ENCODE peak calls at places on chromosomes 4 and X, in ten cellular contexts. One of them, this sample, is unnamed.
A peak's percentile ranks its signal among the peaks of the same experiment; 100 is the strongest.

GRCh38 chr4:22410645-22411247 is 105.1 kb downstream of the ADGRA3 start:
- DNase-seq in fibroblast of lung: peak; percentile 50
- DNase-seq in HepG2: peak; percentile 14
- DNase-seq in IMR-90: peak; percentile 33
- DNase-seq in H9: no peak
- DNase-seq in SK-N-SH: no peak
- DNase-seq in MM.1S: peak; percentile 19
- DNase-seq in GM23248: peak; percentile 55
- DNase-seq in endothelial cell of umbilical vein: peak; percentile 36
- DNase-seq in DND-41: no peak
- DNase-seq in this sample: peak; percentile 16

GRCh38 chr4:19130836-19131235 is 1109.3 kb upstream of the LCORL start:
- DNase-seq in fibroblast of lung: peak; percentile 6
- DNase-seq in HepG2: no peak
- DNase-seq in IMR-90: peak; percentile 80
- DNase-seq in H9: no peak
- DNase-seq in SK-N-SH: no peak
- DNase-seq in MM.1S: no peak
- DNase-seq in GM23248: peak; percentile 68
- DNase-seq in endothelial cell of umbilical vein: no peak
- DNase-seq in DND-41: no peak
- DNase-seq in this sample: no peak

GRCh38 chr4:118969359-118969758 is 80.7 kb downstream of the SYNPO2 start:
- DNase-seq in fibroblast of lung: peak; percentile 88
- DNase-seq in HepG2: peak; percentile 11
- DNase-seq in IMR-90: peak; percentile 82
- DNase-seq in H9: no peak
- DNase-seq in SK-N-SH: peak; percentile 61
- DNase-seq in MM.1S: no peak
- DNase-seq in GM23248: peak; percentile 86
- DNase-seq in endothelial cell of umbilical vein: peak; percentile 72
- DNase-seq in DND-41: no peak
- DNase-seq in this sample: peak; percentile 4

GRCh38 chrX:1443496-1444075 is 9.1 kb downstream of the ASMTL start:
- DNase-seq in fibroblast of lung: no peak
- DNase-seq in HepG2: no peak
- DNase-seq in IMR-90: no peak
- DNase-seq in H9: peak; percentile 7
- DNase-seq in SK-N-SH: no peak
- DNase-seq in MM.1S: no peak
- DNase-seq in GM23248: no peak
- DNase-seq in endothelial cell of umbilical vein: no peak
- DNase-seq in DND-41: peak; percentile 2
- DNase-seq in this sample: no peak

GRCh38 chr4:83961575-83961974 is 425.7 kb downstream of the GPAT3 start:
- DNase-seq in fibroblast of lung: no peak
- DNase-seq in HepG2: no peak
- DNase-seq in IMR-90: peak; percentile 23
- DNase-seq in H9: no peak
- DNase-seq in SK-N-SH: no peak
- DNase-seq in MM.1S: peak; percentile 15
- DNase-seq in GM23248: peak; percentile 44
- DNase-seq in endothelial cell of umbilical vein: no peak
- DNase-seq in DND-41: no peak
- DNase-seq in this sample: no peak

GRCh38 chr4:146260521-146260920 is 46.2 kb downstream of the REELD1 start:
- DNase-seq in fibroblast of lung: no peak
- DNase-seq in HepG2: no peak
- DNase-seq in IMR-90: no peak
- DNase-seq in H9: no peak
- DNase-seq in SK-N-SH: no peak
- DNase-seq in MM.1S: no peak
- DNase-seq in GM23248: no peak
- DNase-seq in endothelial cell of umbilical vein: no peak
- DNase-seq in DND-41: no peak
- DNase-seq in this sample: no peak

GRCh38 chrX:112058255-112058654 is 24.3 kb downstream of the TRPC5 start:
- DNase-seq in fibroblast of lung: no peak
- DNase-seq in HepG2: no peak
- DNase-seq in IMR-90: peak; percentile 81
- DNase-seq in H9: no peak
- DNase-seq in SK-N-SH: no peak
- DNase-seq in MM.1S: no peak
- DNase-seq in GM23248: peak; percentile 47
- DNase-seq in endothelial cell of umbilical vein: no peak
- DNase-seq in DND-41: no peak
- DNase-seq in this sample: no peak

GRCh38 chrX:18309401-18309800 is 45.1 kb downstream of the SCML2 start:
- DNase-seq in fibroblast of lung: no peak
- DNase-seq in HepG2: no peak
- DNase-seq in IMR-90: no peak
- DNase-seq in H9: no peak
- DNase-seq in SK-N-SH: no peak
- DNase-seq in MM.1S: no peak
- DNase-seq in GM23248: no peak
- DNase-seq in endothelial cell of umbilical vein: no peak
- DNase-seq in DND-41: no peak
- DNase-seq in this sample: no peak

GRCh38 chr4:183240581-183241321 is 79.3 kb downstream of the CLDN22 start:
- DNase-seq in fibroblast of lung: no peak
- DNase-seq in HepG2: no peak
- DNase-seq in IMR-90: no peak
- DNase-seq in H9: peak; percentile 41
- DNase-seq in SK-N-SH: no peak
- DNase-seq in MM.1S: no peak
- DNase-seq in GM23248: no peak
- DNase-seq in endothelial cell of umbilical vein: no peak
- DNase-seq in DND-41: no peak
- DNase-seq in this sample: no peak

GRCh38 chr4:84495448-84496221 is 3.5 kb downstream of the NKX6-1 start:
- DNase-seq in fibroblast of lung: no peak
- DNase-seq in HepG2: no peak
- DNase-seq in IMR-90: no peak
- DNase-seq in H9: peak; percentile 50
- DNase-seq in SK-N-SH: no peak
- DNase-seq in MM.1S: no peak
- DNase-seq in GM23248: no peak
- DNase-seq in endothelial cell of umbilical vein: no peak
- DNase-seq in DND-41: no peak
- DNase-seq in this sample: no peak

GRCh38 chr4:48169636-48170035 is 35.6 kb upstream of the TXK start:
- DNase-seq in fibroblast of lung: no peak
- DNase-seq in HepG2: no peak
- DNase-seq in IMR-90: no peak
- DNase-seq in H9: no peak
- DNase-seq in SK-N-SH: no peak
- DNase-seq in MM.1S: no peak
- DNase-seq in GM23248: no peak
- DNase-seq in endothelial cell of umbilical vein: no peak
- DNase-seq in DND-41: no peak
- DNase-seq in this sample: no peak
- H4K20me1 ChIP-seq in fibroblast of lung: no peaks in the 10 kb centered on the region
- H4K20me1 ChIP-seq in HepG2: no peaks in the 10 kb centered on the region
- H4K20me1 ChIP-seq in IMR-90: no peaks in the 10 kb centered on the region
- H4K20me1 ChIP-seq in H9: no peaks in the 10 kb centered on the region
- H4K20me1 ChIP-seq in SK-N-SH: no peaks in the 10 kb centered on the region
- H4K20me1 ChIP-seq in MM.1S: peaks cover 6% of the 10 kb centered on the region
- H4K20me1 ChIP-seq in GM23248: no peaks in the 10 kb centered on the region
- H4K20me1 ChIP-seq in endothelial cell of umbilical vein: no peaks in the 10 kb centered on the region
- H4K20me1 ChIP-seq in DND-41: no peaks in the 10 kb centered on the region
- H4K20me1 ChIP-seq in this sample: no peaks in the 10 kb centered on the region

GRCh38 chr4:173185832-173186545 is 17.4 kb downstream of the GALNT7 start:
- DNase-seq in fibroblast of lung: peak; percentile 62
- DNase-seq in HepG2: no peak
- DNase-seq in IMR-90: no peak
- DNase-seq in H9: no peak
- DNase-seq in SK-N-SH: no peak
- DNase-seq in MM.1S: no peak
- DNase-seq in GM23248: no peak
- DNase-seq in endothelial cell of umbilical vein: peak; percentile 86
- DNase-seq in DND-41: no peak
- DNase-seq in this sample: no peak

GRCh38 chr4:173191623-173192041 is 23.0 kb downstream of the GALNT7 start:
- DNase-seq in fibroblast of lung: peak; percentile 32
- DNase-seq in HepG2: no peak
- DNase-seq in IMR-90: peak; percentile 52
- DNase-seq in H9: no peak
- DNase-seq in SK-N-SH: no peak
- DNase-seq in MM.1S: no peak
- DNase-seq in GM23248: peak; percentile 42
- DNase-seq in endothelial cell of umbilical vein: peak; percentile 81
- DNase-seq in DND-41: no peak
- DNase-seq in this sample: no peak

GRCh38 chr4:173189117-173189693 is 20.6 kb downstream of the GALNT7 start:
- DNase-seq in fibroblast of lung: peak; percentile 55
- DNase-seq in HepG2: no peak
- DNase-seq in IMR-90: peak; percentile 85
- DNase-seq in H9: no peak
- DNase-seq in SK-N-SH: no peak
- DNase-seq in MM.1S: no peak
- DNase-seq in GM23248: peak; percentile 41
- DNase-seq in endothelial cell of umbilical vein: no peak
- DNase-seq in DND-41: no peak
- DNase-seq in this sample: no peak

GRCh38 chr4:173192375-173193162 is 24.0 kb downstream of the GALNT7 start:
- DNase-seq in fibroblast of lung: no peak
- DNase-seq in HepG2: no peak
- DNase-seq in IMR-90: no peak
- DNase-seq in H9: no peak
- DNase-seq in SK-N-SH: no peak
- DNase-seq in MM.1S: no peak
- DNase-seq in GM23248: no peak
- DNase-seq in endothelial cell of umbilical vein: peak; percentile 38
- DNase-seq in DND-41: peak; percentile 30
- DNase-seq in this sample: no peak

DNA sequence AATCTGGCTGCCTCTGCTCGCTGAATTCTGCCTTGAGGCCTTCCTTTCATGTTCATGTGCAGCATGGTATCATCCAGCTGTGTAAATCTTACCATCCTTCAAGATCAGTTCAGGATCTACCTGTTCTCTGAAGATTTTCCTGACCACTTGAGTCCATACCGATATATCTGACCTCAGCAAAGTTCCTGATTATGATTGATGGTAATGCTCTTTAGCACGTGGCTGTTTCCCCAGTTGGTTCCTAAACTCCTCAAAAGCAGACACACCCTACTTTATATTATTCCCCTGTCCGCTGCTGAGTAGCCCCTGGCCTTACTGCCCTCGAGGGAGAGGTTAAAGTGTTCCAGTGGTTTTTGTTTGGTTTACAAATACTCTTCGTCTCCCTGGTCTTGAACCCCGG is 20.0 kb downstream of the GALNT7 start:
- DNase-seq in fibroblast of lung: no peak
- DNase-seq in HepG2: no peak
- DNase-seq in IMR-90: no peak
- DNase-seq in H9: no peak
- DNase-seq in SK-N-SH: no peak
- DNase-seq in MM.1S: no peak
- DNase-seq in GM23248: no peak
- DNase-seq in endothelial cell of umbilical vein: no peak
- DNase-seq in DND-41: no peak
- DNase-seq in this sample: no peak
- H4K20me1 ChIP-seq in fibroblast of lung: no peaks in the 10 kb centered on the region
- H4K20me1 ChIP-seq in HepG2: no peaks in the 10 kb centered on the region
- H4K20me1 ChIP-seq in IMR-90: no peaks in the 10 kb centered on the region
- H4K20me1 ChIP-seq in H9: no peaks in the 10 kb centered on the region
- H4K20me1 ChIP-seq in SK-N-SH: no peaks in the 10 kb centered on the region
- H4K20me1 ChIP-seq in MM.1S: no peaks in the 10 kb centered on the region
- H4K20me1 ChIP-seq in GM23248: no peaks in the 10 kb centered on the region
- H4K20me1 ChIP-seq in endothelial cell of umbilical vein: no peaks in the 10 kb centered on the region
- H4K20me1 ChIP-seq in DND-41: peaks cover 70% of the 10 kb centered on the region
- H4K20me1 ChIP-seq in this sample: peaks cover 41% of the 10 kb centered on the region

GRCh38 chr4:4293279-4293678 is 3.2 kb downstream of the ZBTB49 start:
- DNase-seq in fibroblast of lung: no peak
- DNase-seq in HepG2: no peak
- DNase-seq in IMR-90: no peak
- DNase-seq in H9: no peak
- DNase-seq in SK-N-SH: no peak
- DNase-seq in MM.1S: no peak
- DNase-seq in GM23248: no peak
- DNase-seq in endothelial cell of umbilical vein: no peak
- DNase-seq in DND-41: no peak
- DNase-seq in this sample: no peak

GRCh38 chr4:4289055-4289454 is 899 bp downstream of the LYAR start:
- DNase-seq in fibroblast of lung: no peak
- DNase-seq in HepG2: no peak
- DNase-seq in IMR-90: no peak
- DNase-seq in H9: no peak
- DNase-seq in SK-N-SH: no peak
- DNase-seq in MM.1S: no peak
- DNase-seq in GM23248: peak; percentile 37
- DNase-seq in endothelial cell of umbilical vein: no peak
- DNase-seq in DND-41: no peak
- DNase-seq in this sample: peak; percentile 8

GRCh38 chr4:4288098-4288497 is 1.9 kb downstream of the LYAR start:
- DNase-seq in fibroblast of lung: no peak
- DNase-seq in HepG2: no peak
- DNase-seq in IMR-90: no peak
- DNase-seq in H9: no peak
- DNase-seq in SK-N-SH: no peak
- DNase-seq in MM.1S: no peak
- DNase-seq in GM23248: no peak
- DNase-seq in endothelial cell of umbilical vein: no peak
- DNase-seq in DND-41: no peak
- DNase-seq in this sample: no peak

GRCh38 chr4:4289930-4290850 is at the start of the genes LYAR and ZBTB49:
- DNase-seq in fibroblast of lung: peak; percentile 84
- DNase-seq in HepG2: peak; percentile 86
- DNase-seq in IMR-90: peak; percentile 84
- DNase-seq in H9: peak; percentile 95
- DNase-seq in SK-N-SH: peak; percentile 97
- DNase-seq in MM.1S: peak; percentile 95
- DNase-seq in GM23248: peak; percentile 96
- DNase-seq in endothelial cell of umbilical vein: peak; percentile 94
- DNase-seq in DND-41: peak; percentile 94
- DNase-seq in this sample: peak; percentile 92

DNA sequence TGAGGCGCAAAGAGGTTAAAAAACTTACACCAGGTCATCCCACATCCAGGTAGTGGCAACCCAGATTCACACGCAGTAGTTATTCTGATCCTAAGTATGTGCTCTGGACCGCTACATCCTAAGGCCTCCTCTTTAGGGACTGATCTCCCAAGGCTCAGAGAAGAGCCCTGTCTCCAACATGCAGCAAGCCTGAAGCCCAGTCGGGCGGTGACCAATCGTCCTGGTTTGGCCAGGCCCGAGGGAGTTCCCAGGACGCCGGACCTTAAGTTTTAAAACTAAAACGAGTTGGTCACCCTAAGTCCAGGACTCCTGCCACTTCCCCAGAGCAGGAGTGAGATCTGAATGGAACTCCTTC is 402 bp downstream of the LYAR start:
- DNase-seq in fibroblast of lung: no peak
- DNase-seq in HepG2: no peak
- DNase-seq in IMR-90: no peak
- DNase-seq in H9: no peak
- DNase-seq in SK-N-SH: no peak
- DNase-seq in MM.1S: peak; percentile 15
- DNase-seq in GM23248: peak; percentile 68
- DNase-seq in endothelial cell of umbilical vein: no peak
- DNase-seq in DND-41: no peak
- DNase-seq in this sample: no peak
- H4K20me1 ChIP-seq in fibroblast of lung: no peaks in the 10 kb centered on the region
- H4K20me1 ChIP-seq in HepG2: peaks cover 3% of the 10 kb centered on the region
- H4K20me1 ChIP-seq in IMR-90: peaks cover 15% of the 10 kb centered on the region
- H4K20me1 ChIP-seq in H9: no peaks in the 10 kb centered on the region
- H4K20me1 ChIP-seq in SK-N-SH: peaks cover 7% of the 10 kb centered on the region
- H4K20me1 ChIP-seq in MM.1S: no peaks in the 10 kb centered on the region
- H4K20me1 ChIP-seq in GM23248: no peaks in the 10 kb centered on the region
- H4K20me1 ChIP-seq in endothelial cell of umbilical vein: no peaks in the 10 kb centered on the region
- H4K20me1 ChIP-seq in DND-41: peaks cover 16% of the 10 kb centered on the region
- H4K20me1 ChIP-seq in this sample: no peaks in the 10 kb centered on the region

GRCh38 chr4:73762409-73762808 is 22.0 kb downstream of the CXCL8 start:
- DNase-seq in fibroblast of lung: no peak
- DNase-seq in HepG2: no peak
- DNase-seq in IMR-90: no peak
- DNase-seq in H9: no peak
- DNase-seq in SK-N-SH: no peak
- DNase-seq in MM.1S: no peak
- DNase-seq in GM23248: no peak
- DNase-seq in endothelial cell of umbilical vein: no peak
- DNase-seq in DND-41: no peak
- DNase-seq in this sample: no peak
- H4K20me1 ChIP-seq in fibroblast of lung: no peaks in the 10 kb centered on the region
- H4K20me1 ChIP-seq in HepG2: no peaks in the 10 kb centered on the region
- H4K20me1 ChIP-seq in IMR-90: no peaks in the 10 kb centered on the region
- H4K20me1 ChIP-seq in H9: no peaks in the 10 kb centered on the region
- H4K20me1 ChIP-seq in SK-N-SH: no peaks in the 10 kb centered on the region
- H4K20me1 ChIP-seq in MM.1S: no peaks in the 10 kb centered on the region
- H4K20me1 ChIP-seq in GM23248: no peaks in the 10 kb centered on the region
- H4K20me1 ChIP-seq in endothelial cell of umbilical vein: no peaks in the 10 kb centered on the region
- H4K20me1 ChIP-seq in DND-41: no peaks in the 10 kb centered on the region
- H4K20me1 ChIP-seq in this sample: no peaks in the 10 kb centered on the region